ENCODE peak calls at places on chromosomes 5 and 9, in ten cellular contexts. Q is tibial artery; P is AG10803; K is effector memory CD4-positive, alpha-beta T cell; V is right lobe of liver; J is brain microvascular endothelial cell; N is WERI-Rb-1; S is sigmoid colon; L is spleen; D is IMR-90. A is an unnamed sample.

GRCh38 chr5:151264113-151264512 is 11.1 kb downstream of the GM2A start:
- DNase-seq in S (no peak), D (peak), K (no peak), V (no peak), J (peak), N (no peak), P (peak), L (no peak), Q (no peak), A (peak)

GRCh38 chr9:133119039-133119438 is 2.0 kb downstream of the RALGDS start:
- DNase-seq in Q (no peak), L (no peak), V (no peak), J (no peak), D (no peak), N (no peak), K (no peak), S (peak), P (no peak), A (no peak)

GRCh38 chr5:54837939-54838457 is 147.4 kb downstream of the ESM1 start:
- DNase-seq in J (no peak), Q (no peak), K (no peak), V (no peak), D (peak), L (no peak), N (no peak), S (no peak), P (no peak), A (no peak)

GRCh38 chr9:96317335-96317980 is 15.5 kb upstream of the HSD17B3 start:
- DNase-seq in Q (peak), D (peak), S (peak), L (peak), J (peak), V (no peak), P (peak), K (no peak), N (peak), A (peak)

GRCh38 chr9:137461663-137462395 is 2.7 kb upstream of the NSMF start:
- DNase-seq in J (no peak), K (peak), D (no peak), S (peak), Q (no peak), N (no peak), L (peak), V (peak), P (peak), A (peak)

GRCh38 chr9:135566552-135566951 is 5.0 kb downstream of the PAEP start:
- DNase-seq in S (peak), P (no peak), L (peak), J (no peak), N (no peak), Q (no peak), K (no peak), D (no peak), V (no peak), A (no peak)

GRCh38 chr5:180438785-180439780 is 55.1 kb upstream of the CNOT6 start:
- DNase-seq in L (no peak), V (no peak), P (no peak), S (no peak), Q (no peak), K (no peak), J (no peak), D (no peak), N (no peak), A (no peak)

GRCh38 chr9:134895103-134895502 is 14.5 kb downstream of the FCN2 start:
- DNase-seq in L (peak), N (no peak), Q (peak), K (no peak), V (no peak), D (peak), P (no peak), J (no peak), S (no peak), A (peak)

GRCh38 chr9:17063535-17064135 is 71.2 kb upstream of the CNTLN start:
- DNase-seq in J (peak), P (peak), D (peak), N (peak), L (no peak), Q (no peak), V (no peak), S (no peak), K (no peak), A (peak)

GRCh38 chr5:112002368-112002767 is 245.4 kb upstream of the NREP start:
- DNase-seq in L (no peak), P (no peak), N (no peak), V (no peak), D (no peak), S (no peak), K (no peak), Q (no peak), J (peak), A (no peak)

GRCh38 chr5:170479484-170479883 is 24.3 kb upstream of the KCNIP1 start:
- DNase-seq in J (peak), D (peak), S (no peak), V (no peak), P (peak), K (no peak), L (no peak), N (no peak), Q (no peak), A (no peak)

GRCh38 chr5:151598984-151599383 is 7.9 kb upstream of the FAT2 start:
- DNase-seq in Q (no peak), N (no peak), L (no peak), S (no peak), J (no peak), K (no peak), V (no peak), D (no peak), P (peak), A (peak)

GRCh38 chr5:55232985-55233928 is at the start of gene CCNO:
- DNase-seq in J (peak), P (peak), L (peak), V (peak), K (peak), D (peak), Q (peak), S (peak), N (peak), A (peak)

GRCh38 chr9:126745574-126746411 is 59.0 kb upstream of the ZBTB43 start:
- DNase-seq in L (no peak), Q (no peak), S (no peak), K (no peak), N (no peak), V (no peak), P (no peak), J (no peak), D (no peak), A (no peak)

GRCh38 chr5:171750316-171750788 is 35.3 kb upstream of the SMIM23 start:
- DNase-seq in P (peak), Q (peak), L (no peak), S (no peak), D (peak), N (peak), K (no peak), J (peak), V (no peak), A (peak)

GRCh38 chr9:135769489-135770202 is 67.7 kb downstream of the KCNT1 start:
- DNase-seq in J (no peak), P (no peak), L (no peak), Q (no peak), D (no peak), V (no peak), S (no peak), N (no peak), K (no peak), A (no peak)

GRCh38 chr5:44881266-44881665 is 72.5 kb downstream of the MRPS30 start:
- DNase-seq in V (no peak), L (no peak), D (no peak), J (no peak), K (no peak), N (no peak), S (no peak), Q (no peak), P (no peak), A (no peak)

GRCh38 chr9:136051568-136052432 is 43.3 kb downstream of the NACC2 start:
- DNase-seq in S (peak), Q (no peak), P (peak), J (peak), V (peak), L (peak), K (no peak), N (peak), D (peak), A (peak)

GRCh38 chr5:167796636-167797035 is 494.8 kb upstream of the WWC1 start:
- DNase-seq in S (no peak), J (no peak), N (no peak), Q (no peak), D (no peak), L (no peak), P (peak), K (no peak), V (no peak), A (no peak)
- H3K4me3 ChIP-seq in S (no peak), J (no peak), N (no peak), Q (no peak), D (no peak), L (no peak), P (no peak), K (no peak), V (no peak), A (no peak)

GRCh38 chr5:61630908-61631307 is 298.9 kb downstream of the ZSWIM6 start:
- DNase-seq in P (no peak), L (no peak), N (no peak), J (no peak), V (no peak), Q (no peak), K (no peak), S (no peak), D (no peak), A (no peak)

GRCh38 chr5:61635271-61635670 is 303.2 kb downstream of the ZSWIM6 start:
- DNase-seq in J (no peak), K (no peak), S (no peak), D (no peak), N (no peak), P (no peak), Q (no peak), L (no peak), V (no peak), A (no peak)

GRCh38 chr5:61626639-61627282 is 294.7 kb downstream of the ZSWIM6 start:
- DNase-seq in D (no peak), L (no peak), S (no peak), P (no peak), N (no peak), K (no peak), V (no peak), J (no peak), Q (no peak), A (no peak)

GRCh38 chr5:61632064-61632463 is 300.0 kb downstream of the ZSWIM6 start:
- DNase-seq in D (no peak), J (no peak), S (no peak), P (no peak), L (no peak), V (no peak), N (no peak), Q (no peak), K (no peak), A (no peak)

DNA sequence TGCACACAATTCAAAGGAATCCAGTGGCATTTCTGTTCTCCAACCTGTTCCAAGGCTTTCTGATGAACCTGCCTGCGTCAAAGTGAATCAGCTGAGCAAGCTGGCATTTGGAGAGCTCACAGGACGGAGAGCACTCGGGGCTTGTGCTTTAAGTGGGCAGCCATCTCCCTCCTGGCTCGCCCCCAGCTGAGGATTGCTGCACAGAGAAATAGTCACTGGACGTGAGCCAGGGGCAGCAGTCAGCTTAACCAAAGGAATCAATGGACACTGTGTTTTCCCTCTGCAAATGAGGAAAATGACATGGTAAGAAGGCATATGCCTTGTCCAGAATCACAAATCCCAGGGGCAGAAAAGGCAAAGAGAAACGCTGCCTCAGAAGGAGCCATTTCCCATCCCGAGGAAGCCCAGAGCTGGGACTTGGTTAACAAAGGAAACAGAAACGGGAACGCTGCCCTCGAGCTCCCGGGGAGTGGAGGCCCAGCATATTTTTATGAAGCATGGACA is 299.4 kb downstream of the ZSWIM6 start:
- DNase-seq in D (peak), V (no peak), N (no peak), Q (peak), J (peak), P (peak), L (no peak), K (no peak), S (peak), A (no peak)
- H3K4me3 ChIP-seq in D (peak), V (no peak), N (no peak), Q (peak), J (peak), P (no peak), L (no peak), K (no peak), S (peak), A (no peak)

GRCh38 chr5:79546782-79547428 is 33.0 kb upstream of the HOMER1 start:
- DNase-seq in V (no peak), S (no peak), P (peak), J (no peak), Q (no peak), L (no peak), N (no peak), D (peak), K (no peak), A (peak)
- H3K4me3 ChIP-seq in V (no peak), S (no peak), P (no peak), J (no peak), Q (no peak), L (no peak), N (no peak), D (no peak), K (no peak), A (no peak)

DNA sequence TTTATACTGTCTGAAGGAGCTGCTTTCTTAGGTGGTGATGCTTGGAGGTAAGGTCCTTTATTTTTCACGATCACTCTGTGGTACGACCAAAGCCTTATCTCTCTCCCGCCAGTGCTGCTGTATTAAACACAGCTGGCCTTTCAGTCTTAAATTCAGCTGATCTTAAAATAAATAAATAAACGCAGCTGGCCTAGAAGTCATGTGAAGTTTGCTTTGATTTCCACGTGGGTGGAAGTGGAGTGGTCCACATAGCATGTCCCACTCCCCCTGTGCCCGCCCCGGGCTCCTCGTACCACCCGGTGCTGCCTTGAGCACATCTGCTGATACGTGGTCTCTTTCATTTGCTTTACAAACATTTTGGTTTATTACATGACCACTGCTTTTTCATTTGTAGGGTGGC is 260.4 kb downstream of the FANCC start:
- DNase-seq in V (no peak), S (no peak), L (no peak), K (no peak), Q (no peak), P (no peak), J (peak), N (no peak), D (peak), A (no peak)
- H3K4me3 ChIP-seq in V (no peak), S (peak), L (no peak), K (no peak), Q (peak), P (no peak), J (no peak), N (no peak), D (peak), A (no peak)

DNA sequence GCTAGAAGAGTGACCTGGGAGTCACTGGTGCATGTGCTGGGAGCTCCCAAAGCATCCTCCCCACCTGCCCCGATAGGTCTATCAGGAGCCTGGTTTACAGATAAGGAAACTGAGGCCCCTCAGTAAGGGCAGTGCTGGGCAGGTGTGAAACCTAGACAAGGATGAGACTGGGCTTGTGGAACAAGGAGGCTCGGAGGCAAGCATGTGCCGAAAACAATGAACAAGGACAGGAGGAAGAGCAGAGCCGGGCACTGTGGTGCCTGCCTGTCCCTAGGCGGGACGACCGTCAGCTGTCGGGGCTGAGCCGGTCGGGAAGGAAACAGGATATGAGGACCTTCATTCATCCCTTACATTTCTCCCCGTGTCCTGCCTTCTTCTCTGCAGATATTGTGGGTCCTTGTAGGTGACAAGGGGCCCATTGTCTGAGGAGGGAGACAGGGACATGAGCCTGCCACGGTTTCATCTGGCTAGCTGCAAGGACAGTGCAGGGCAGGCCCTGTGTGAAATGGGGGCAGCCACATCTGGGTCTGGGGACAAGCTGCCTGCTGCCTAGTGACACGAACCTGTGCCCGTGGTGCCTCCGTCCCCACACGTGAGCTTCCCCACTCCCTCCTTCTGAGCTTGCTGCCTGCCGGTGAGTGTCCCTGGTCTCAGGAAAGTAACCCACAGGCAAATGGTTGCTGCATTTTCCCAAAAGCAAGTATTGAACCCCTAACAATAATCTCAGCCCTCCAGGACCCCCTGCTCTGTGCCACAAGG is 18.6 kb downstream of the FGD3 start:
- DNase-seq in V (peak), P (no peak), S (no peak), D (no peak), Q (no peak), K (no peak), J (no peak), N (no peak), L (peak), A (no peak)
- H3K4me3 ChIP-seq in V (no peak), P (no peak), S (peak), D (no peak), Q (no peak), K (peak), J (no peak), N (no peak), L (peak), A (no peak)

DNA sequence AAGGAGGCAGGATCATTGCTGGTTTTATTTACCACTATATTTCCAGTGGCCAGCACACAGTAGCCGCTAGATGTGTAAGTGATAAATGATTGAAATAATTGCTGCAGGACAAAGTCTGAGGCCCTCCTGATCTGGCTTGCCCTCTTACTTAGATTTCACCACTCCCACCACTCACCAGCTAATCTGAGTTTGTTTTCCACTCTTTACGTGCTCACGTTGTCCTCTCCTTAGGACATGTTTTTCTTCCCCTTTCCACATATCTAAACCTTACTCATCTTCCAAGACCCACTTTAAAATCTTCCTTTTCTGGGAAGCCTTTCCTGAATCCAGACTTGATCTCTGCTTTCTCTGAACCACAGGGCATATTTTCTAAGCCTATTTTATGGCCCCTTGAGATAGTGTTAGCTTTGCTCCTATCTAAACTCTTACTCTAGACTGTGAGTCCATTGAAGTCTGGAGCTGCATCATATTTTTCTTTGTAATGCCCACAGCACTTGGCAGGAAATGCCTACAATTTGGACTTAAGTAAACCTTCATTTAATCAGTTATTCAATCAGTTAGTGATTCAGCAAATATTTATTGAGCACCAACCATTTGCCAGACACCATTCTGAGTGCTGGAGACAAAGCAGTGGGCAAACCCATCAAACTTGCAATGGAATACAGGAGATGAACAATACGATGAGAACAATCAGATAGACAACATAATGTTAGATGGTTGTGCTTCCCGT is 2.4 kb downstream of the TLR4 start:
- DNase-seq in L (no peak), J (no peak), P (peak), V (no peak), S (no peak), K (no peak), Q (no peak), N (no peak), D (no peak), A (no peak)
- H3K4me3 ChIP-seq in L (peak), J (peak), P (peak), V (peak), S (peak), K (no peak), Q (peak), N (no peak), D (no peak), A (peak)